ENCODE peak calls at places on chromosomes 16 and 17, in four cellular contexts. E, B, Y and D are unnamed samples.

GRCh38 chr16:29023279-29024278 is 38.7 kb downstream of the LAT start:
- DNase-seq in B (no peak), Y (no peak), E (no peak), D (no peak)

GRCh38 chr17:83117594-83117993 is 38.2 kb downstream of the METRNL start:
- DNase-seq in B (no peak), E (no peak), Y (no peak), D (no peak)

GRCh38 chr17:62052765-62053338 is 12.2 kb downstream of the MED13 start:
- DNase-seq in B (no peak), Y (no peak), E (no peak), D (no peak)

GRCh38 chr17:83083368-83084201 is 4.2 kb downstream of the METRNL start:
- DNase-seq in B (no peak), E (no peak), Y (no peak), D (no peak)

GRCh38 chr17:4605826-4606225 is 21.5 kb downstream of the SMTNL2 start:
- DNase-seq in Y (no peak), B (no peak), E (no peak), D (no peak)

GRCh38 chr17:4446326-4447051 is 12.7 kb downstream of the SPNS3 start:
- DNase-seq in Y (no peak), E (no peak), B (no peak), D (no peak)

GRCh38 chr17:49117581-49118230 is 14.9 kb upstream of the B4GALNT2 start:
- DNase-seq in B (no peak), Y (no peak), E (no peak), D (no peak)

GRCh38 chr17:40530988-40531971 is 29.9 kb upstream of the TNS4 start:
- DNase-seq in B (no peak), Y (no peak), E (peak), D (no peak)

GRCh38 chr17:78535285-78536197 is 41.7 kb downstream of the DNAH17 start:
- DNase-seq in E (no peak), B (no peak), Y (no peak), D (no peak)

GRCh38 chr16:85227924-85228462 is 115.7 kb upstream of the CIBAR2 start:
- DNase-seq in Y (no peak), B (peak), E (no peak), D (peak)

GRCh38 chr16:27726621-27727275 is 176.8 kb downstream of the KATNIP start:
- DNase-seq in Y (no peak), B (no peak), E (no peak), D (no peak)

GRCh38 chr16:70694088-70694487 is 8.2 kb upstream of the MTSS2 start:
- DNase-seq in B (no peak), E (no peak), Y (no peak), D (no peak)

GRCh38 chr17:41061969-41062368 is 2.1 kb upstream of the KRTAP2-3 start:
- DNase-seq in Y (peak), E (no peak), B (no peak), D (no peak)

GRCh38 chr17:38911081-38911730 is 14.2 kb upstream of the LASP1NB start:
- DNase-seq in B (no peak), E (no peak), Y (no peak), D (no peak)

GRCh38 chr16:67967183-67967955 is 1.1 kb downstream of the SLC12A4 start:
- DNase-seq in E (no peak), B (peak), Y (no peak), D (no peak)

GRCh38 chr16:3599922-3600321 is 11.5 kb downstream of the SLX4 start:
- DNase-seq in Y (no peak), E (no peak), B (no peak), D (no peak)

GRCh38 chr16:12132290-12132689 is 155.8 kb downstream of the SNX29 start:
- DNase-seq in Y (no peak), B (no peak), E (no peak), D (no peak)

GRCh38 chr17:29007456-29008455 is 1.9 kb upstream of the SEZ6 start:
- DNase-seq in E (no peak), Y (no peak), B (no peak), D (no peak)

GRCh38 chr17:50447870-50448573 is 20.7 kb downstream of the CHAD start:
- DNase-seq in B (peak), Y (peak), E (no peak), D (no peak)

GRCh38 chr16:23365602-23366240 is 63.6 kb downstream of the SCNN1B start:
- DNase-seq in Y (no peak), E (peak), B (no peak), D (no peak)

GRCh38 chr17:42783062-42783777 is 2.8 kb downstream of the WNK4 start:
- DNase-seq in B (no peak), E (no peak), Y (no peak), D (no peak)

GRCh38 chr17:56786989-56787482 is 46.7 kb downstream of the C17orf67 start:
- DNase-seq in Y (peak), E (peak), B (no peak), D (no peak)

GRCh38 chr17:7611635-7612293 is 2.9 kb downstream of the FXR2 start:
- DNase-seq in B (peak), Y (no peak), E (no peak), D (no peak)

GRCh38 chr17:71237903-71238538 is 882.8 kb upstream of the SOX9 start:
- DNase-seq in Y (no peak), B (no peak), E (no peak), D (peak)

GRCh38 chr16:86026916-86027315 is 128.0 kb downstream of the IRF8 start:
- DNase-seq in E (no peak), Y (no peak), B (no peak), D (no peak)

GRCh38 chr17:45757431-45758218 is 26.5 kb upstream of the CRHR1 start:
- DNase-seq in B (no peak), E (no peak), Y (no peak), D (no peak)

GRCh38 chr17:65204001-65204400 is 66.8 kb downstream of the RGS9 start:
- DNase-seq in B (no peak), Y (no peak), E (no peak), D (no peak)

GRCh38 chr17:6456321-6456720 is 12.1 kb downstream of the PIMREG start:
- DNase-seq in B (no peak), E (no peak), Y (no peak), D (no peak)

GRCh38 chr16:9330036-9330545 is 238.6 kb downstream of the HAPSTR1 start:
- DNase-seq in E (no peak), Y (no peak), B (no peak), D (no peak)

GRCh38 chr17:66711936-66712335 is 123.0 kb upstream of the CACNG5 start:
- DNase-seq in E (no peak), Y (peak), B (peak), D (no peak)

GRCh38 chr17:61314368-61315078 is 85.1 kb upstream of the TBX2 start:
- DNase-seq in E (no peak), Y (no peak), B (no peak), D (no peak)

GRCh38 chr16:29158031-29158430 is 173.2 kb downstream of the LAT start:
- DNase-seq in Y (no peak), B (no peak), E (no peak), D (no peak)

GRCh38 chr17:29124135-29124930 is 55.9 kb downstream of the MYO18A start:
- DNase-seq in Y (peak), B (peak), E (no peak), D (peak)

GRCh38 chr17:31631759-31632158 is 227.3 kb downstream of the COPRS start:
- DNase-seq in B (no peak), Y (no peak), E (no peak), D (no peak)

GRCh38 chr17:77288115-77288619 is 147.4 kb downstream of the SEC14L1 start:
- DNase-seq in E (no peak), B (no peak), Y (no peak), D (no peak)

GRCh38 chr17:77286391-77286640 is 145.5 kb downstream of the SEC14L1 start:
- DNase-seq in E (no peak), B (no peak), Y (no peak), D (no peak)

GRCh38 chr17:77287432-77288068 is 146.8 kb downstream of the SEC14L1 start:
- DNase-seq in Y (peak), B (no peak), E (no peak), D (peak)

GRCh38 chr17:77285594-77286390 is 145.0 kb downstream of the SEC14L1 start:
- DNase-seq in E (no peak), Y (peak), B (no peak), D (no peak)

GRCh38 chr17:77286641-77287431 is 146.1 kb downstream of the SEC14L1 start:
- DNase-seq in E (no peak), Y (peak), B (peak), D (no peak)
- TF ChIP-seq FOXK2 in E (no peak), Y (peak), B (no peak), D (no peak)

DNA sequence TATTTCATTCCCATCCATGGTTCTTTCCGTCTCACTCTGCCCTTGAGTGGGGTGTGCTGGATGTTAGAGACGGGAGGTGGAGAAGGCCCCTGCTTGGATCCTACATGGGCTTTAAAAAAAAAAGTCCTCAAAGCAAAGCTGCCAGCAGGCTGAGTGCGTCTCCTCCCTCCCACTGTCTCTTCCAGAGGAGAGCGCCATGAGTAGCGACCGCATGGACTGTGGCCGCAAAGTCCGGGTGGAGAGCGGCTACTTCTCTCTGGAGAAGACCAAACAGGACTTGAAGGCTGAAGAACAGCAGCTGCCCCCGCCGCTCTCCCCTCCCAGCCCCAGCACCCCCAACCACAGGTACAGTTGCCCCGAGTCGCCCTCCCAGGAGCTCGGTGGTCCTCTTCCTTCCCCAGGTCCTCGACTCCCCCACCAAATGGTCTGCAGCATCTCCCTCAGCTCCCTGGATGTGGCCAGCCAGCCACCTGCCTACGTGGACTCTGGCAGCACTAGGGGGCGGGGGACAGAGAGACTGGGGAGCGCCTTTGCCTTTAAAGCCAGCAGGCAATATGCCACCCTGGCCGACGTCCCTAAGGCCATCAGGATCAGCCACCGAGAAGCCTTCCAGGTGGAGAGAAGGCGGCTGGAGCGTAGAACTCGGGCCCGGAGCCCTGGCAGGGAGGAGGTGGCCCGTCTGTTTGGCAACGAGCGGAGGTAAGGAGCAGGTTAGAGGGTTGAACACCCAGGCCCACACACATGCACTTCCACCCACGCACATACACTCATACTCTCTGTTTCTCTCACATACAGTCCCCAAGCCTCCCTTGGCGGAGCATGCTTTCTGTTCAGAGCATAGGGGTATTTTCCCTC is 68.2 kb downstream of the PLD6 start:
- DNase-seq in Y (no peak), E (no peak), B (no peak), D (no peak)
- TF ChIP-seq BHLHE40 in Y (no peak), E (no peak), B (no peak), D (no peak)

GRCh38 chr17:59643159-59643857 is 23.6 kb downstream of the CLTC start:
- DNase-seq in E (no peak), B (no peak), Y (no peak), D (no peak)
- TF ChIP-seq FOXK2 in E (no peak), B (no peak), Y (no peak), D (no peak)

GRCh38 chr17:35847633-35848373 is 20.9 kb downstream of the HEATR9 start:
- DNase-seq in Y (no peak), E (no peak), B (no peak), D (no peak)

GRCh38 chr17:35847006-35847405 is 21.7 kb downstream of the HEATR9 start:
- DNase-seq in B (no peak), E (no peak), Y (no peak), D (no peak)

GRCh38 chr17:35844547-35844946 is 24.1 kb downstream of the HEATR9 start:
- DNase-seq in Y (no peak), B (no peak), E (no peak), D (no peak)

GRCh38 chr17:35843698-35844097 is 25.0 kb downstream of the HEATR9 start:
- DNase-seq in Y (no peak), B (no peak), E (no peak), D (no peak)

DNA sequence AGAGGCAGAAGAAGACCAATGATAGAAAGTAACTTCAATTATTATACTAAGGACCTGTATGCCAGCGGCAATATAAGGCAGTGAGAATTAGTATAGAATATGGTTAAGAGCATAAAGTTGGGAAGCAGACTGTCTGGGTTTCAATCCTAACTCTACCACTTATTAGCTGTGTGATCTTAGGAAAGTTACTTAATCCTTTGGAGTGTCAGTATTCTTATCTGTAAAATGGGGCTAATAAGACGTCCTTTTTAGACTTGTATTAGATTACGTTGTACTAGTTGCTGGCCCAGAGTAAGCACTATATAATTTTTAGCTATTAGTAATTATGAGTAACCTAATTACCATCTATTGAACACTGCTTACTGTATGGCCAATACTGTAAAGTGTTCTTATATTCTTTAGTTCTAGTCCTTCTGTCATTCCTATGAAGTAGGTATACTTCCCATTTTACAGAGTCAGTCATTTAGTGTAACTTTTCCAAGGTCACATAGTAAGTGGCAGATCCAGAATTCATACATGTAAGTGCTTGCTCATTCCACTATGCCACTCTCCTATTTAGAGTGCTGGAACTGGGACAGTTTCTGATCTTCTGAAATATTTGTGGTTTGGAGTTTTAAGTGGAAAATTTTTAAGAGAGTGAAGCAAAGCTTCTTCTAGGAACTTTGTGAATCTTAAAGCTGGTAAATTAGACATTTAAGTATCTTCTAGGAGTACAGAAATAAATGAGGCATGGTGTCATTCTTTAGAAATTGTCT is 22.5 kb downstream of the HEATR9 start:
- DNase-seq in Y (no peak), B (no peak), E (no peak), D (no peak)
- TF ChIP-seq BHLHE40 in Y (no peak), B (no peak), E (no peak), D (no peak)

GRCh38 chr17:81888988-81889595 is 2.3 kb downstream of the ALYREF start:
- DNase-seq in Y (no peak), B (no peak), E (no peak), D (no peak)

GRCh38 chr17:81890447-81891302 is 711 bp downstream of the ALYREF start:
- DNase-seq in B (peak), Y (no peak), E (no peak), D (peak)

GRCh38 chr17:81885869-81886548 is 5.4 kb downstream of the ALYREF start:
- DNase-seq in B (no peak), Y (no peak), E (no peak), D (no peak)

GRCh38 chr17:81889602-81890001 is 1.8 kb downstream of the ALYREF start:
- DNase-seq in E (no peak), B (no peak), Y (no peak), D (no peak)

GRCh38 chr17:81888105-81888987 is 3.0 kb downstream of the ALYREF start:
- DNase-seq in Y (no peak), B (no peak), E (no peak), D (no peak)
- TF ChIP-seq FOXK2 in Y (no peak), B (no peak), E (no peak), D (no peak)